ENCODE peak calls at places on chromosomes 12 and 14, in eight cellular contexts. F, L, P, O, Q, Y, R and Z are unnamed samples.

GRCh38 chr12:108193922-108194321 is 64.8 kb downstream of the WSCD2 start:
- DNase-seq in F (no peak), L (no peak), P (no peak), O (peak), Q (peak), Y (no peak), R (no peak), Z (no peak)

GRCh38 chr14:68876976-68877375 is 84.1 kb upstream of the ZFP36L1 start:
- DNase-seq in F (no peak), L (no peak), P (no peak), O (no peak), Q (no peak), Y (no peak), R (no peak), Z (no peak)

GRCh38 chr14:102927346-102927877 is 4.9 kb downstream of the AMN start:
- DNase-seq in F (no peak), L (no peak), P (no peak), O (no peak), Q (no peak), Y (no peak), R (peak), Z (no peak)

GRCh38 chr12:74415633-74416032 is 122.0 kb upstream of the ATXN7L3B start:
- DNase-seq in F (no peak), L (no peak), P (no peak), O (peak), Q (peak), Y (no peak), R (no peak), Z (no peak)

GRCh38 chr14:51610766-51611165 is 40.9 kb upstream of the FRMD6 start:
- DNase-seq in F (no peak), L (no peak), P (no peak), O (no peak), Q (no peak), Y (no peak), R (no peak), Z (no peak)

GRCh38 chr12:118290130-118290529 is 82.6 kb downstream of the TAOK3 start:
- DNase-seq in F (no peak), L (no peak), P (no peak), O (no peak), Q (no peak), Y (no peak), R (no peak), Z (no peak)

GRCh38 chr12:52606581-52607241 is 5.4 kb upstream of the KRT72 start:
- DNase-seq in F (no peak), L (no peak), P (no peak), O (no peak), Q (no peak), Y (no peak), R (no peak), Z (no peak)

GRCh38 chr14:104323551-104324175 is 185.3 kb downstream of the KIF26A start:
- DNase-seq in F (no peak), L (no peak), P (no peak), O (no peak), Q (no peak), Y (no peak), R (no peak), Z (peak)

GRCh38 chr14:72615511-72616121 is 278.3 kb downstream of the DPF3 start:
- DNase-seq in F (no peak), L (peak), P (no peak), O (peak), Q (no peak), Y (no peak), R (no peak), Z (peak)

GRCh38 chr12:93883436-93884154 is 206.4 kb downstream of the CRADD start:
- DNase-seq in F (no peak), L (no peak), P (no peak), O (no peak), Q (no peak), Y (no peak), R (no peak), Z (no peak)

GRCh38 chr14:63777024-63777423 is 49.2 kb upstream of the SGPP1 start:
- DNase-seq in F (no peak), L (no peak), P (no peak), O (no peak), Q (no peak), Y (no peak), R (no peak), Z (no peak)

GRCh38 chr14:94313991-94314655 is 9.0 kb downstream of the SERPINA6 start:
- DNase-seq in F (no peak), L (no peak), P (no peak), O (no peak), Q (no peak), Y (no peak), R (no peak), Z (no peak)

GRCh38 chr12:104833756-104834155 is 124.3 kb downstream of the SLC41A2 start:
- DNase-seq in F (no peak), L (no peak), P (no peak), O (no peak), Q (no peak), Y (no peak), R (no peak), Z (no peak)

GRCh38 chr12:92696240-92696639 is 6.5 kb upstream of the PLEKHG7 start:
- DNase-seq in F (no peak), L (no peak), P (no peak), O (no peak), Q (no peak), Y (no peak), R (no peak), Z (no peak)

GRCh38 chr12:25557830-25558436 is 4.8 kb upstream of the LMNTD1 start:
- DNase-seq in F (no peak), L (no peak), P (no peak), O (no peak), Q (peak), Y (no peak), R (no peak), Z (no peak)

GRCh38 chr12:15956413-15957185 is 45.5 kb downstream of the DERA start:
- DNase-seq in F (no peak), L (no peak), P (no peak), O (no peak), Q (no peak), Y (no peak), R (no peak), Z (no peak)

GRCh38 chr14:89578048-89578619 is 161.1 kb upstream of the FOXN3 start:
- DNase-seq in F (no peak), L (no peak), P (no peak), O (no peak), Q (no peak), Y (no peak), R (no peak), Z (no peak)

GRCh38 chr14:64971890-64972785 is at the start of gene RAB15:
- DNase-seq in F (no peak), L (peak), P (no peak), O (peak), Q (no peak), Y (no peak), R (peak), Z (no peak)

GRCh38 chr12:5565933-5566632 is 134.2 kb downstream of the NTF3 start:
- DNase-seq in F (no peak), L (no peak), P (no peak), O (no peak), Q (no peak), Y (no peak), R (no peak), Z (no peak)

GRCh38 chr12:132036063-132036683 is 86.4 kb downstream of the EP400 start:
- DNase-seq in F (no peak), L (no peak), P (no peak), O (no peak), Q (no peak), Y (no peak), R (no peak), Z (no peak)